ENCODE peak calls at places on chromosomes 4 and X, in four cellular contexts. L, A, E and X are unnamed samples.

GRCh38 chr4:121977251-121978168 is 25.6 kb upstream of the TRPC3 start:
- DNase-seq in L (no peak), A (peak), E (no peak), X (peak)

GRCh38 chr4:40140206-40140605 is 56.6 kb upstream of the RHOH start:
- DNase-seq in A (no peak), E (no peak), L (no peak), X (no peak)

GRCh38 chrX:129877401-129877800 is 28.6 kb upstream of the UTP14A start:
- DNase-seq in L (no peak), A (peak), E (no peak), X (no peak)

GRCh38 chr4:107743532-107743931 is 23.5 kb upstream of the PAPSS1 start:
- DNase-seq in E (no peak), A (peak), L (no peak), X (no peak)

GRCh38 chr4:8768357-8768999 is 103.2 kb downstream of the HMX1 start:
- DNase-seq in E (no peak), A (no peak), L (no peak), X (no peak)

GRCh38 chr4:55184600-55185523 is 59.5 kb upstream of the KDR start:
- DNase-seq in A (peak), L (peak), E (no peak), X (peak)

GRCh38 chrX:110691446-110691845 is 104.2 kb downstream of the CHRDL1 start:
- DNase-seq in E (no peak), L (no peak), A (peak), X (no peak)

GRCh38 chr4:176052744-176053143 is 12.9 kb upstream of the WDR17 start:
- DNase-seq in E (no peak), L (no peak), A (no peak), X (no peak)

GRCh38 chr4:7845493-7846124 is 94.1 kb downstream of the AFAP1 start:
- DNase-seq in A (peak), L (no peak), E (no peak), X (no peak)

GRCh38 chr4:109033993-109034392 is 268.5 kb downstream of the COL25A1 start:
- DNase-seq in E (no peak), L (no peak), A (no peak), X (no peak)

GRCh38 chrX:84487365-84488353 is 14.6 kb downstream of the HDX start:
- DNase-seq in L (no peak), A (no peak), E (no peak), X (no peak)

GRCh38 chr4:94603170-94603747 is 151.5 kb downstream of the PDLIM5 start:
- DNase-seq in L (peak), E (no peak), A (peak), X (peak)

GRCh38 chrX:124931241-124931640 is 388.4 kb upstream of the TEX13C start:
- DNase-seq in E (no peak), A (no peak), L (no peak), X (no peak)

GRCh38 chr4:17546678-17547077 is 30.3 kb upstream of the LAP3 start:
- DNase-seq in E (no peak), A (no peak), L (no peak), X (no peak)

GRCh38 chr4:130424211-130424610 is 1328.3 kb downstream of the C4orf33 start:
- DNase-seq in E (no peak), L (no peak), A (no peak), X (no peak)

GRCh38 chr4:124737619-124738018 is 25.1 kb upstream of the ANKRD50 start:
- DNase-seq in L (no peak), E (no peak), A (no peak), X (no peak)

GRCh38 chr4:10077101-10077491 is 39.5 kb downstream of the WDR1 start:
- DNase-seq in E (no peak), A (no peak), L (no peak), X (no peak)

GRCh38 chr4:185542626-185543336 is 7.5 kb upstream of the PDLIM3 start:
- DNase-seq in A (no peak), L (no peak), E (peak), X (no peak)

GRCh38 chr4:53937327-53937726 is 127.1 kb downstream of the CHIC2 start:
- DNase-seq in A (no peak), E (no peak), L (no peak), X (no peak)

GRCh38 chrX:40543661-40544328 is 37.0 kb upstream of the ATP6AP2 start:
- DNase-seq in A (peak), E (peak), L (no peak), X (peak)

GRCh38 chrX:1392376-1393130 is 640 bp upstream of the SLC25A6 start:
- DNase-seq in E (no peak), L (peak), A (peak), X (peak)